ENCODE peak calls at places on chromosomes 4 and X, in eight cellular contexts. B, P, L, G, I, S, U and T are unnamed samples. For H3K9me2, the result is how much of the 10 kb centered on the place peaks cover.

GRCh38 chr4:128454281-128455075 is 166.9 kb upstream of the PGRMC2 start:
- DNase-seq in B (peak), P (peak), L (peak), G (peak), I (peak), S (peak), U (peak), T (peak)

GRCh38 chr4:649293-649625 is 23.9 kb downstream of the PDE6B start:
- DNase-seq in B (no peak), P (no peak), L (no peak), G (no peak), I (no peak), S (no peak), U (no peak), T (no peak)

GRCh38 chr4:56648245-56649151 is 32.6 kb downstream of the HOPX start:
- DNase-seq in B (no peak), P (peak), L (no peak), G (no peak), I (no peak), S (no peak), U (no peak), T (no peak)

GRCh38 chr4:121822796-121823504 is 733 bp downstream of the CCNA2 start:
- DNase-seq in B (peak), P (peak), L (peak), G (peak), I (peak), S (peak), U (peak), T (peak)

GRCh38 chr4:8093587-8094274 is 64.9 kb downstream of the ABLIM2 start:
- DNase-seq in B (no peak), P (peak), L (no peak), G (no peak), I (no peak), S (no peak), U (no peak), T (no peak)

GRCh38 chr4:156523492-156523891 is 448.1 kb downstream of the PDGFC start:
- DNase-seq in B (no peak), P (no peak), L (no peak), G (no peak), I (no peak), S (no peak), U (no peak), T (no peak)

GRCh38 chr4:158253350-158253980 is 43.2 kb downstream of the TMEM144 start:
- DNase-seq in B (peak), P (peak), L (peak), G (peak), I (peak), S (peak), U (peak), T (no peak)

GRCh38 chrX:40513835-40514234 is 66.9 kb upstream of the ATP6AP2 start:
- DNase-seq in B (no peak), P (no peak), L (no peak), G (no peak), I (no peak), S (no peak), U (no peak), T (no peak)

GRCh38 chrX:618761-619450 is 11.7 kb upstream of the SHOX start:
- DNase-seq in B (no peak), P (no peak), L (no peak), G (no peak), I (no peak), S (no peak), U (no peak), T (no peak)

GRCh38 chrX:148938348-148938747 is 437.9 kb downstream of the AFF2 start:
- DNase-seq in B (no peak), P (no peak), L (no peak), G (no peak), I (no peak), S (no peak), U (no peak), T (no peak)

GRCh38 chr4:15147709-15148651 is 145.7 kb downstream of the CPEB2 start:
- DNase-seq in B (no peak), P (peak), L (no peak), G (no peak), I (no peak), S (no peak), U (no peak), T (no peak)

GRCh38 chr4:82803746-82804145 is 5.2 kb upstream of the SCD5 start:
- DNase-seq in B (no peak), P (no peak), L (no peak), G (no peak), I (no peak), S (no peak), U (no peak), T (no peak)

GRCh38 chrX:39204945-39205344 is 403.7 kb downstream of the MID1IP1 start:
- DNase-seq in B (no peak), P (no peak), L (no peak), G (no peak), I (no peak), S (no peak), U (no peak), T (no peak)

GRCh38 chr4:69610484-69610883 is 29.0 kb downstream of the UGT2A2 start:
- DNase-seq in B (no peak), P (no peak), L (no peak), G (no peak), I (no peak), S (no peak), U (no peak), T (no peak)

GRCh38 chrX:97065973-97066372 is 182.3 kb downstream of the RPA4 start:
- DNase-seq in B (no peak), P (peak), L (no peak), G (no peak), I (peak), S (no peak), U (no peak), T (no peak)

GRCh38 chr4:123833156-123833555 is 436.6 kb downstream of the SPRY1 start:
- DNase-seq in B (no peak), P (peak), L (no peak), G (no peak), I (peak), S (no peak), U (no peak), T (no peak)

GRCh38 chr4:141565379-141566089 is 70.8 kb upstream of the IL15 start:
- DNase-seq in B (no peak), P (no peak), L (no peak), G (no peak), I (peak), S (no peak), U (no peak), T (no peak)

GRCh38 chr4:14225683-14226207 is 598.2 kb upstream of the BOD1L1 start:
- DNase-seq in B (no peak), P (no peak), L (no peak), G (no peak), I (peak), S (no peak), U (peak), T (no peak)

GRCh38 chrX:25049347-25049746 is 33.6 kb upstream of the ARX start:
- DNase-seq in B (no peak), P (no peak), L (no peak), G (no peak), I (no peak), S (no peak), U (no peak), T (no peak)

GRCh38 chr4:120454788-120455187 is 388.1 kb upstream of the MAD2L1 start:
- DNase-seq in B (no peak), P (no peak), L (no peak), G (no peak), I (no peak), S (no peak), U (no peak), T (no peak)

GRCh38 chr4:98745372-98745771 is 87.0 kb upstream of the TSPAN5 start:
- DNase-seq in B (peak), P (peak), L (peak), G (peak), I (peak), S (peak), U (no peak), T (peak)

GRCh38 chrX:13428055-13428786 is 108.4 kb upstream of the ATXN3L start:
- DNase-seq in B (no peak), P (peak), L (peak), G (no peak), I (peak), S (no peak), U (no peak), T (peak)

GRCh38 chr4:48546336-48546735 is 56.3 kb downstream of the ZAR1 start:
- DNase-seq in B (peak), P (peak), L (peak), G (no peak), I (peak), S (peak), U (peak), T (peak)

GRCh38 chrX:54494970-54495813 is 842 bp downstream of the FGD1 start:
- DNase-seq in B (no peak), P (peak), L (peak), G (peak), I (peak), S (no peak), U (no peak), T (no peak)

GRCh38 chr4:129384974-129385373 is 289.0 kb downstream of the C4orf33 start:
- DNase-seq in B (no peak), P (no peak), L (no peak), G (no peak), I (no peak), S (no peak), U (no peak), T (no peak)

GRCh38 chrX:130834149-130834548 is 68.9 kb downstream of the ENOX2 start:
- DNase-seq in B (peak), P (no peak), L (peak), G (no peak), I (no peak), S (no peak), U (no peak), T (no peak)

GRCh38 chr4:147157860-147158701 is 212.4 kb upstream of the TTC29 start:
- DNase-seq in B (no peak), P (peak), L (peak), G (peak), I (peak), S (no peak), U (no peak), T (no peak)

GRCh38 chr4:26723216-26723615 is 137.4 kb upstream of the STIM2 start:
- DNase-seq in B (peak), P (no peak), L (no peak), G (no peak), I (no peak), S (no peak), U (no peak), T (no peak)

GRCh38 chrX:148580016-148580415 is 79.6 kb downstream of the AFF2 start:
- DNase-seq in B (peak), P (no peak), L (no peak), G (no peak), I (no peak), S (no peak), U (no peak), T (no peak)

GRCh38 chr4:137470806-137471205 is 61.5 kb downstream of the PCDH18 start:
- DNase-seq in B (no peak), P (no peak), L (no peak), G (no peak), I (peak), S (no peak), U (no peak), T (no peak)

GRCh38 chr4:33715996-33716395 is 2528.3 kb downstream of the ARAP2 start:
- DNase-seq in B (no peak), P (peak), L (no peak), G (peak), I (peak), S (no peak), U (peak), T (peak)

GRCh38 chr4:35689866-35690265 is 554.4 kb downstream of the ARAP2 start:
- DNase-seq in B (no peak), P (no peak), L (no peak), G (no peak), I (no peak), S (no peak), U (no peak), T (no peak)

GRCh38 chrX:49930046-49930445 is 7.7 kb downstream of the CLCN5 start:
- DNase-seq in B (no peak), P (peak), L (no peak), G (no peak), I (no peak), S (no peak), U (no peak), T (no peak)

GRCh38 chr4:8061573-8061972 is 97.0 kb downstream of the ABLIM2 start:
- DNase-seq in B (no peak), P (no peak), L (no peak), G (no peak), I (no peak), S (no peak), U (no peak), T (no peak)

GRCh38 chrX:100995469-100995868 is 26.0 kb downstream of the ARL13A start:
- DNase-seq in B (no peak), P (peak), L (no peak), G (no peak), I (peak), S (no peak), U (no peak), T (peak)

GRCh38 chr4:83114576-83114975 is at the start of gene PLAC8:
- DNase-seq in B (no peak), P (no peak), L (peak), G (no peak), I (peak), S (no peak), U (peak), T (no peak)

GRCh38 chr4:15938182-15938581 is 358 bp downstream of the FGFBP1 start:
- DNase-seq in B (no peak), P (peak), L (peak), G (no peak), I (peak), S (no peak), U (no peak), T (peak)

GRCh38 chr4:182575225-182575624 is 332.0 kb downstream of the TENM3 start:
- DNase-seq in B (no peak), P (no peak), L (no peak), G (peak), I (no peak), S (no peak), U (no peak), T (no peak)
- H3K9me2 ChIP-seq in B (under half), P (under half), L (under half), G (under half), I (under half), S (under half), U (under half), T (under half)

GRCh38 chr4:109067509-109068205 is 234.8 kb downstream of the COL25A1 start:
- DNase-seq in B (no peak), P (peak), L (no peak), G (no peak), I (no peak), S (no peak), U (no peak), T (no peak)
- H3K4me2 ChIP-seq in B (no peak), P (peak), L (no peak), G (no peak), I (no peak), S (no peak), U (no peak), T (no peak)

GRCh38 chrX:105458846-105459245 is 238.4 kb upstream of the TEX13A start:
- DNase-seq in B (no peak), P (no peak), L (no peak), G (no peak), I (no peak), S (no peak), U (no peak), T (no peak)
- H3K9me2 ChIP-seq in B (under half), P (under half), L (under half), G (under half), I (under half), S (under half), U (under half), T (under half)

GRCh38 chr4:182770259-182770968 is 146.8 kb downstream of the DCTD start:
- DNase-seq in B (no peak), P (no peak), L (no peak), G (no peak), I (no peak), S (no peak), U (no peak), T (no peak)
- H3K4me2 ChIP-seq in B (no peak), P (no peak), L (peak), G (no peak), I (no peak), S (no peak), U (no peak), T (no peak)

GRCh38 chr4:91840359-91840758 is 463.4 kb upstream of the GRID2 start:
- DNase-seq in B (no peak), P (no peak), L (no peak), G (no peak), I (peak), S (no peak), U (no peak), T (no peak)
- H3K9me2 ChIP-seq in B (under half), P (under half), L (under half), G (under half), I (under half), S (under half), U (under half), T (under half)